ENCODE peak calls at places on chromosomes 13 and 19, in six cellular contexts. E, Y, C, Q, L and Z are unnamed samples.

GRCh38 chr19:34041922-34042521 is 130.3 kb upstream of the LSM14A start:
- DNase-seq in E (no peak), Y (peak; percentile 76), C (peak; percentile 59), Q (peak; percentile 74), L (peak; percentile 74), Z (peak; percentile 77)

GRCh38 chr13:58397596-58398387 is 766.2 kb downstream of the PCDH17 start:
- DNase-seq in E (no peak), Y (no peak), C (peak; percentile 61), Q (no peak), L (no peak), Z (no peak)

GRCh38 chr13:29504691-29505090 is 90.8 kb downstream of the SLC7A1 start:
- DNase-seq in E (no peak), Y (no peak), C (no peak), Q (no peak), L (no peak), Z (no peak)

GRCh38 chr13:108496364-108497215 is 132.8 kb upstream of the MYO16 start:
- DNase-seq in E (no peak), Y (no peak), C (no peak), Q (no peak), L (no peak), Z (no peak)

GRCh38 chr19:40452016-40452415 is 7.9 kb upstream of the SERTAD3 start:
- DNase-seq in E (no peak), Y (no peak), C (no peak), Q (no peak), L (no peak), Z (no peak)

GRCh38 chr19:16417660-16418596 is 53.8 kb downstream of the EPS15L1 start:
- DNase-seq in E (peak; percentile 43), Y (peak; percentile 75), C (peak; percentile 75), Q (peak; percentile 78), L (peak; percentile 57), Z (peak; percentile 56)

GRCh38 chr19:46885411-46885810 is 24.6 kb downstream of the ARHGAP35 start:
- DNase-seq in E (no peak), Y (no peak), C (no peak), Q (no peak), L (no peak), Z (no peak)

GRCh38 chr13:30376426-30377311 is 45.6 kb upstream of the UBE2L5 start:
- DNase-seq in E (no peak), Y (peak; percentile 45), C (no peak), Q (no peak), L (peak; percentile 69), Z (peak; percentile 25)

GRCh38 chr19:49441210-49441959 is at the start of gene SLC17A7:
- DNase-seq in E (no peak), Y (no peak), C (peak; percentile 63), Q (peak; percentile 45), L (peak; percentile 41), Z (no peak)

GRCh38 chr13:87872813-87873212 is 201.6 kb downstream of the SLITRK5 start:
- DNase-seq in E (no peak), Y (no peak), C (no peak), Q (no peak), L (no peak), Z (no peak)

GRCh38 chr19:51094696-51095279 is 12.1 kb upstream of the KLK14 start:
- DNase-seq in E (peak; percentile 31), Y (peak; percentile 45), C (no peak), Q (peak; percentile 25), L (no peak), Z (no peak)

GRCh38 chr13:73772449-73773186 is 361.6 kb downstream of the KLF12 start:
- DNase-seq in E (no peak), Y (no peak), C (no peak), Q (no peak), L (no peak), Z (no peak)

GRCh38 chr19:47296036-47296435 is 13.6 kb upstream of the C5AR1 start:
- DNase-seq in E (peak; percentile 71), Y (peak; percentile 81), C (no peak), Q (peak; percentile 89), L (peak; percentile 90), Z (peak; percentile 88)

GRCh38 chr13:52706074-52706473 is 33.5 kb downstream of the CNMD start:
- DNase-seq in E (no peak), Y (no peak), C (no peak), Q (no peak), L (no peak), Z (no peak)

GRCh38 chr13:98707309-98707999 is 45.0 kb downstream of the SLC15A1 start:
- DNase-seq in E (peak; percentile 29), Y (no peak), C (no peak), Q (no peak), L (no peak), Z (no peak)

GRCh38 chr13:75685239-75685697 is 49.1 kb downstream of the LMO7 start:
- DNase-seq in E (peak; percentile 70), Y (no peak), C (no peak), Q (peak; percentile 92), L (no peak), Z (no peak)

GRCh38 chr13:107866007-107866665 is 349.2 kb downstream of the LIG4 start:
- DNase-seq in E (no peak), Y (no peak), C (no peak), Q (peak; percentile 68), L (no peak), Z (peak; percentile 21)

GRCh38 chr13:26897706-26898550 is 137.3 kb upstream of the GPR12 start:
- DNase-seq in E (no peak), Y (no peak), C (no peak), Q (no peak), L (no peak), Z (no peak)

GRCh38 chr13:59119475-59119874 is 1044.3 kb downstream of the DIAPH3 start:
- DNase-seq in E (no peak), Y (no peak), C (no peak), Q (no peak), L (no peak), Z (no peak)

GRCh38 chr13:64158910-64159309 is 2743.3 kb upstream of the PCDH20 start:
- DNase-seq in E (no peak), Y (no peak), C (no peak), Q (peak; percentile 6), L (no peak), Z (no peak)

GRCh38 chr13:83621765-83622421 is 260.4 kb downstream of the SLITRK1 start:
- DNase-seq in E (no peak), Y (no peak), C (no peak), Q (no peak), L (no peak), Z (no peak)

GRCh38 chr13:63435668-63436275 is 2020.1 kb upstream of the PCDH20 start:
- DNase-seq in E (peak; percentile 40), Y (no peak), C (no peak), Q (peak; percentile 51), L (no peak), Z (no peak)

GRCh38 chr19:16366433-16367268 is 42.0 kb downstream of the KLF2 start:
- DNase-seq in E (no peak), Y (no peak), C (no peak), Q (no peak), L (no peak), Z (no peak)

GRCh38 chr19:4554717-4555116 is 4.8 kb downstream of the SEMA6B start:
- DNase-seq in E (no peak), Y (no peak), C (no peak), Q (no peak), L (no peak), Z (no peak)

GRCh38 chr13:101326710-101327109 is 89.6 kb downstream of the NALCN start:
- DNase-seq in E (no peak), Y (no peak), C (no peak), Q (no peak), L (no peak), Z (no peak)

GRCh38 chr13:20714563-20715339 is 11.3 kb downstream of the IL17D start:
- DNase-seq in E (no peak), Y (no peak), C (peak; percentile 68), Q (peak; percentile 88), L (no peak), Z (no peak)

GRCh38 chr13:108816381-108816780 is 187.0 kb downstream of the MYO16 start:
- DNase-seq in E (peak; percentile 96), Y (no peak), C (no peak), Q (no peak), L (no peak), Z (no peak)

GRCh38 chr13:99067160-99067985 is 89.5 kb upstream of the DOCK9 start:
- DNase-seq in E (peak; percentile 97), Y (no peak), C (no peak), Q (peak; percentile 84), L (no peak), Z (no peak)

GRCh38 chr19:35207391-35207871 is 21.1 kb downstream of the FAM187B start:
- DNase-seq in E (peak; percentile 61), Y (no peak), C (no peak), Q (no peak), L (peak; percentile 4), Z (no peak)

DNA sequence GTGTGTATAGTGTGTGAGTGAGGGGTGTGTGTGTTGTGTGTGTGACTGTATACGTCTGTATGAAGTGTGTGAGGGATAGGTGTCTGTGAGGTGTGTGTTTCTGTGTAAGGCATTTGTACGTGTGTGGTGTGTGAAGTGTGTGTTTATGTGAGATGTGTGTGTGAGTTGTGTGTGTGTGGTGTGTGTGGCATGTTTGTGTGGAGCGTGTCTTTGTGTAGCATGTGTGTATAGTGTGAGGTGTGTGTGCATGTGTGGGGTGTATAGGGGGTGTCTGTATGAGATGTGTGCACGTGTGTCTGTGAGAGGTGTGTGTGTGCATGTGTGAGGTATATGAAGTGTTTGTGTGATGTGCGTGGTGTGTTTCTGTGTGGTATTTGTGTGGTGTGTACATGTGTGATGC is 13.2 kb upstream of the TNFRSF19 start:
- DNase-seq in E (no peak), Y (no peak), C (no peak), Q (no peak), L (no peak), Z (no peak)
- H3K36me3 ChIP-seq in E (no peaks in the 10 kb centered on the region), Y (no peaks in the 10 kb centered on the region), C (no peaks in the 10 kb centered on the region), Q (no peaks in the 10 kb centered on the region), L (no peaks in the 10 kb centered on the region), Z (no peaks in the 10 kb centered on the region)

GRCh38 chr13:110380359-110381028 is 73.4 kb downstream of the COL4A2 start:
- DNase-seq in E (peak; percentile 95), Y (no peak), C (no peak), Q (peak; percentile 77), L (no peak), Z (no peak)
- H3K36me3 ChIP-seq in E (no peaks in the 10 kb centered on the region), Y (no peaks in the 10 kb centered on the region), C (no peaks in the 10 kb centered on the region), Q (no peaks in the 10 kb centered on the region), L (no peaks in the 10 kb centered on the region), Z (no peaks in the 10 kb centered on the region)

GRCh38 chr13:111370147-111370546 is 49.7 kb downstream of the TEX29 start:
- DNase-seq in E (no peak), Y (no peak), C (no peak), Q (no peak), L (no peak), Z (no peak)

GRCh38 chr13:111371720-111372119 is 51.3 kb downstream of the TEX29 start:
- DNase-seq in E (no peak), Y (no peak), C (no peak), Q (no peak), L (no peak), Z (no peak)

GRCh38 chr13:111371211-111371610 is 50.8 kb downstream of the TEX29 start:
- DNase-seq in E (no peak), Y (no peak), C (no peak), Q (peak; percentile 52), L (no peak), Z (no peak)

GRCh38 chr13:111372651-111373425 is 52.4 kb downstream of the TEX29 start:
- DNase-seq in E (no peak), Y (no peak), C (no peak), Q (no peak), L (no peak), Z (no peak)

GRCh38 chr13:111370570-111371150 is 50.2 kb downstream of the TEX29 start:
- DNase-seq in E (no peak), Y (no peak), C (no peak), Q (no peak), L (no peak), Z (no peak)
- H3K36me3 ChIP-seq in E (no peaks in the 10 kb centered on the region), Y (no peaks in the 10 kb centered on the region), C (no peaks in the 10 kb centered on the region), Q (no peaks in the 10 kb centered on the region), L (no peaks in the 10 kb centered on the region), Z (no peaks in the 10 kb centered on the region)

GRCh38 chr19:55050749-55051532 is 12.0 kb downstream of the RDH13 start:
- DNase-seq in E (no peak), Y (no peak), C (no peak), Q (no peak), L (no peak), Z (no peak)
- H3K36me3 ChIP-seq in E (peaks cover 36% of the 10 kb centered on the region), Y (peaks cover 100% of the 10 kb centered on the region), C (peaks cover 95% of the 10 kb centered on the region), Q (no peaks in the 10 kb centered on the region), L (peaks cover 23% of the 10 kb centered on the region), Z (peaks cover 9% of the 10 kb centered on the region)